ENCODE peak calls at places on chromosomes 2 and 18, in five cellular contexts. One of them, this sample, is unnamed.

GRCh38 chr18:8529609-8530008 is 79.6 kb upstream of the RAB12 start:
- DNase-seq in A549: no peak
- DNase-seq in K562: no peak
- DNase-seq in HepG2: no peak
- DNase-seq in H1: no peak
- DNase-seq in this sample: no peak

GRCh38 chr2:153575171-153575853 is 96.8 kb upstream of the RPRM start:
- DNase-seq in A549: peak
- DNase-seq in K562: no peak
- DNase-seq in HepG2: no peak
- DNase-seq in H1: no peak
- DNase-seq in this sample: no peak

GRCh38 chr2:145744541-145745386 is 1224.8 kb upstream of the ZEB2 start:
- DNase-seq in A549: peak
- DNase-seq in K562: peak
- DNase-seq in HepG2: no peak
- DNase-seq in H1: no peak
- DNase-seq in this sample: peak

GRCh38 chr2:70552501-70553333 is 909 bp downstream of the TGFA start:
- DNase-seq in A549: no peak
- DNase-seq in K562: no peak
- DNase-seq in HepG2: no peak
- DNase-seq in H1: no peak
- DNase-seq in this sample: no peak

GRCh38 chr2:189552991-189553404 is 27.6 kb downstream of the SLC40A1 start:
- DNase-seq in A549: peak
- DNase-seq in K562: no peak
- DNase-seq in HepG2: peak
- DNase-seq in H1: no peak
- DNase-seq in this sample: no peak

GRCh38 chr2:8501061-8501460 is 180.8 kb upstream of the ID2 start:
- DNase-seq in A549: no peak
- DNase-seq in K562: no peak
- DNase-seq in HepG2: no peak
- DNase-seq in H1: no peak
- DNase-seq in this sample: no peak

GRCh38 chr2:200592414-200593075 is 6.7 kb downstream of the AOX1 start:
- DNase-seq in A549: peak
- DNase-seq in K562: no peak
- DNase-seq in HepG2: peak
- DNase-seq in H1: no peak
- DNase-seq in this sample: peak

GRCh38 chr2:44247924-44248323 is 27.4 kb upstream of the SLC3A1 start:
- DNase-seq in A549: peak
- DNase-seq in K562: peak
- DNase-seq in HepG2: no peak
- DNase-seq in H1: no peak
- DNase-seq in this sample: no peak

GRCh38 chr2:73907840-73908452 is 15.1 kb downstream of the ACTG2 start:
- DNase-seq in A549: peak
- DNase-seq in K562: peak
- DNase-seq in HepG2: peak
- DNase-seq in H1: peak
- DNase-seq in this sample: peak

GRCh38 chr18:2935438-2936192 is 77.3 kb downstream of the LPIN2 start:
- DNase-seq in A549: no peak
- DNase-seq in K562: no peak
- DNase-seq in HepG2: no peak
- DNase-seq in H1: no peak
- DNase-seq in this sample: peak

GRCh38 chr2:201969938-201970785 is 63.5 kb upstream of the FZD7 start:
- DNase-seq in A549: no peak
- DNase-seq in K562: no peak
- DNase-seq in HepG2: no peak
- DNase-seq in H1: no peak
- DNase-seq in this sample: peak

GRCh38 chr2:201971516-201972228 is 62.0 kb upstream of the FZD7 start:
- DNase-seq in A549: no peak
- DNase-seq in K562: no peak
- DNase-seq in HepG2: no peak
- DNase-seq in H1: no peak
- DNase-seq in this sample: peak

GRCh38 chr2:201972621-201973255 is 60.9 kb upstream of the FZD7 start:
- DNase-seq in A549: no peak
- DNase-seq in K562: no peak
- DNase-seq in HepG2: no peak
- DNase-seq in H1: peak
- DNase-seq in this sample: no peak

GRCh38 chr2:201969241-201969937 is 64.3 kb upstream of the FZD7 start:
- DNase-seq in A549: no peak
- DNase-seq in K562: no peak
- DNase-seq in HepG2: no peak
- DNase-seq in H1: no peak
- DNase-seq in this sample: no peak

GRCh38 chr2:201970786-201971108 is 62.9 kb upstream of the FZD7 start:
- DNase-seq in A549: no peak
- DNase-seq in K562: no peak
- DNase-seq in HepG2: no peak
- DNase-seq in H1: no peak
- DNase-seq in this sample: no peak
- TF ChIP-seq MAFK in A549: no peak
- TF ChIP-seq MAFK in K562: no peak
- TF ChIP-seq MAFK in HepG2: no peak
- TF ChIP-seq MAFK in H1: no peak
- TF ChIP-seq MAFK in this sample: no peak

DNA sequence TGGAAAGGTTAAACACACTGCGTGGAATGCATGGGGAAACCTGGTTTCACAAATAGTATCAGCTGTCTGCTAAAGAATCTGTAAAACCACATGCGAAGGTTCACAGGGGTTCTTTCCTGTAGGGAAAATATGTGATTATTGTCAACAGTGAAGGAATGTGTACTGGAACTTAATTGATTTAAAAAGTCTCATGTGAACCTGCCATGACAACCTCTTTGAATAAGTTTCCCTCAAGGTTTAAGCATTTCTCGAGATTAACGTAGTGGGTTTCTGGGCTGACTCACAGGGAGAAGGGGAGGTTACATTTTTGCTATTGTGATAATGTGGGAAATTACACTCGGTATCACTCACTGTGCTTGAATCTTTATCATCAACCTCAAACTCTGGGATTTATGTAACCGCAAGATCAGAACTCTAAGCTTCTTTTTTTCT is 28.2 kb upstream of the IL1R1 start:
- DNase-seq in A549: no peak
- DNase-seq in K562: no peak
- DNase-seq in HepG2: peak
- DNase-seq in H1: no peak
- DNase-seq in this sample: peak
- TF ChIP-seq MAFK in A549: no peak
- TF ChIP-seq MAFK in K562: no peak
- TF ChIP-seq MAFK in HepG2: no peak
- TF ChIP-seq MAFK in H1: no peak
- TF ChIP-seq MAFK in this sample: no peak

DNA sequence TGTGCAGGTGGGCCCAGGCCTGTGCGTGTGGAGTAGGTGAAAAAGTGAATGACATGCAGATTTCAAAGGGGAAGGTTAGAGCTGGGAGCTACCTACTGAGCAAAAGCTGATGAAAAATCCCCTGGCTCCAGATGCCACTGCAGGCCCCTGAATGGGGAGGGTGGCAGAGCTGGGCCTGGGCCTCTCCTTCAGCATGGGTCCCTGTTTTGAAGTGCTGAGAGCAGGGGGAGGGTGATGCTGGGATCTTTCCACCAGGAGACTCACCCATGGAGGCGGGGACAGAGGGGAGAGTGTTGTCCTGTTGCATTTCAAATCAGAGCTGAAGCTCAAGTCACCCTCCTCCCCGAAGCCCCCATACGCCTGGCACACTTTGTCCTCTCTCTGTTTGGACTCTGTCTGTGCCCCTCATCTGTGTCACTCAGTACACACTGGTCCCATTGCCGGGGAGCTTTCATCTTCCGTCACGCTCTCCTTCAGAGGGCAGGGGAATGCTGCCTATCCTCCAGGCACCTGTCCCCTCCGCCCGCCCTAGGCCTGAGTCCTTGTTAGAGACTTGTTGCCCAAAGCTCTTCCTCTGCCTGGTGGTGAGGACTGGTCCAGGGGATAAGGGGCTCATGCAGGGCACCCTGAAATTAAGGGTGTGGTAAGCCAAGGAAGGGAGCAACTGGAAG is 206.6 kb downstream of the HAUS1 start:
- DNase-seq in A549: no peak
- DNase-seq in K562: no peak
- DNase-seq in HepG2: no peak
- DNase-seq in H1: no peak
- DNase-seq in this sample: no peak
- TF ChIP-seq MAFK in A549: no peak
- TF ChIP-seq MAFK in K562: no peak
- TF ChIP-seq MAFK in HepG2: no peak
- TF ChIP-seq MAFK in H1: no peak
- TF ChIP-seq MAFK in this sample: no peak

DNA sequence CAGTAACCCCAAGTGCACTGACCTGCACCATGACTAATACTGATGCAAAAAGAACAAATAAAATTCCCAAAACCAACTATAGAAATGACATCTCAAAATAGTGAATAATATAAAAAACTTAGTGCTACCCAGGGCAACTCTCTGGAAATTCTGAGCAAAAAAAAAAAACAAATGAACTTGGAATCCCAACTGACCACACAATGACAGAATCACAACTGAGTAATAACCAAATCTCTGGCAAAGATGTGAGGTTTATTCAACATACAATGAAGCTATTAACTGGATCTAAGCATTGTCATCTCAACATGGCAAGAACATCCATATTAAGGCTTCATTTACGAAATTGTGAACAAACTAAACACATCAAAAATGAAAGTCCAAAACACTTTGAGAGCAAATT is 22.7 kb downstream of the EXOC6B start:
- DNase-seq in A549: no peak
- DNase-seq in K562: no peak
- DNase-seq in HepG2: no peak
- DNase-seq in H1: no peak
- DNase-seq in this sample: peak
- TF ChIP-seq MAFK in A549: no peak
- TF ChIP-seq MAFK in K562: no peak
- TF ChIP-seq MAFK in HepG2: no peak
- TF ChIP-seq MAFK in H1: no peak
- TF ChIP-seq MAFK in this sample: no peak

GRCh38 chr2:46827274-46827930 is 88.2 kb downstream of the MCFD2 start:
- DNase-seq in A549: no peak
- DNase-seq in K562: no peak
- DNase-seq in HepG2: no peak
- DNase-seq in H1: no peak
- DNase-seq in this sample: peak
- TF ChIP-seq MAFK in A549: no peak
- TF ChIP-seq MAFK in K562: no peak
- TF ChIP-seq MAFK in HepG2: no peak
- TF ChIP-seq MAFK in H1: no peak
- TF ChIP-seq MAFK in this sample: no peak

DNA sequence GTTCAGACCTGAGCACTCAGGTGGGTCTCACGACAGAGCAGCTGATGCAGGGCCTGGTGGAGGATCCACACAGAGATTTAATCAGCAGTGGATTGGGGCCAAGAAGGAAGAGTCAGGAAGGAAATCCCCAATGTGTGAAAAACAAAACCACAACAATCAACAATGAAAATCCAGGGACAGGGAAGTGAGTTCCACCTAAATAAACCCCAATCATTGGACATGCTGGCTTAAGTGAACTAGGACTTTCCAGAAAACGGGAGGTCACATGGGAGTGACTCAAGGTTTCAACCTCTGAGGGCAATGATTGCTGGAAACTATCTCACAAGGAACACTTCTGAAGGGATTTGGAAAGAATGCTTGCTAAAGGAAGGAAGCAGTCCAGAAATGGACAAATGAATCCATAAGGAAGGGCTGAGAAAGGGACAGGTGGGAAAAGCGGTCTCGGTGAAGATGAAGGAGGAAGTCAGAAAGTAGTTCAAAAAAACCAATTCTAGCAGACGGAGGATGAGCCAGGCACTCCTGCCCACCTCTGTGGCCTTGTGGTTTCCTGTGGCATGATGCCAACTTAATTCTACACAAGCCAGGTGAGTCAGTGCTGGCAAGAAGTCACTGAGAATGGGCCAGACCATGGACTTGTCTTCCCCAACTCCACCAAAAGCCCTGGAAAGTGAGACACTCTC is 15.4 kb upstream of the XDH start:
- DNase-seq in A549: peak
- DNase-seq in K562: no peak
- DNase-seq in HepG2: no peak
- DNase-seq in H1: no peak
- DNase-seq in this sample: peak
- TF ChIP-seq MAFK in A549: no peak
- TF ChIP-seq MAFK in K562: no peak
- TF ChIP-seq MAFK in HepG2: no peak
- TF ChIP-seq MAFK in H1: no peak
- TF ChIP-seq MAFK in this sample: no peak

GRCh38 chr2:85760371-85760770 is 6.6 kb downstream of the ATOH8 start:
- DNase-seq in A549: no peak
- DNase-seq in K562: no peak
- DNase-seq in HepG2: no peak
- DNase-seq in H1: no peak
- DNase-seq in this sample: peak
- TF ChIP-seq MAFK in A549: no peak
- TF ChIP-seq MAFK in K562: no peak
- TF ChIP-seq MAFK in HepG2: no peak
- TF ChIP-seq MAFK in H1: no peak
- TF ChIP-seq MAFK in this sample: no peak

GRCh38 chr2:50546790-50547189 is 485.1 kb downstream of the NRXN1 start:
- DNase-seq in A549: no peak
- DNase-seq in K562: no peak
- DNase-seq in HepG2: no peak
- DNase-seq in H1: no peak
- DNase-seq in this sample: peak
- TF ChIP-seq MAFK in A549: no peak
- TF ChIP-seq MAFK in K562: no peak
- TF ChIP-seq MAFK in HepG2: no peak
- TF ChIP-seq MAFK in H1: no peak
- TF ChIP-seq MAFK in this sample: no peak

GRCh38 chr2:239065537-239065936 is 217.7 kb downstream of the TWIST2 start:
- DNase-seq in A549: no peak
- DNase-seq in K562: no peak
- DNase-seq in HepG2: no peak
- DNase-seq in H1: no peak
- DNase-seq in this sample: no peak

GRCh38 chr2:239066597-239066996 is 218.7 kb downstream of the TWIST2 start:
- DNase-seq in A549: no peak
- DNase-seq in K562: no peak
- DNase-seq in HepG2: no peak
- DNase-seq in H1: no peak
- DNase-seq in this sample: no peak

GRCh38 chr2:239064253-239064652 is 216.4 kb downstream of the TWIST2 start:
- DNase-seq in A549: no peak
- DNase-seq in K562: no peak
- DNase-seq in HepG2: no peak
- DNase-seq in H1: no peak
- DNase-seq in this sample: no peak

GRCh38 chr2:239065962-239066361 is 218.1 kb downstream of the TWIST2 start:
- DNase-seq in A549: no peak
- DNase-seq in K562: no peak
- DNase-seq in HepG2: no peak
- DNase-seq in H1: no peak
- DNase-seq in this sample: no peak

GRCh38 chr2:239064891-239065290 is 217.0 kb downstream of the TWIST2 start:
- DNase-seq in A549: no peak
- DNase-seq in K562: no peak
- DNase-seq in HepG2: no peak
- DNase-seq in H1: no peak
- DNase-seq in this sample: no peak
- TF ChIP-seq MAFK in A549: no peak
- TF ChIP-seq MAFK in K562: no peak
- TF ChIP-seq MAFK in HepG2: no peak
- TF ChIP-seq MAFK in H1: no peak
- TF ChIP-seq MAFK in this sample: no peak